ENCODE peak calls at places on chromosome 7, in six cellular contexts. Q is NCI-H226; U is MV-4-11; H is activated T-cell treated with anti-CD3 and anti-CD28 coated beads for 24 hours; W is Right ventricle myocardium superior; A is activated CD8-positive, alpha-beta T cell treated with anti-CD3 and anti-CD28 coated beads, Interleukin-2, amount 10 ng/mL, durations not matched to agents 7 days and 5 days. V is an unnamed sample.

GRCh38 chr7:24716480-24717246 is 40.6 kb downstream of the GSDME start:
- DNase-seq in Q (no peak), U (no peak), H (no peak), W (no peak), A (no peak), V (no peak)

GRCh38 chr7:142880886-142881505 is 4.5 kb downstream of the TRPV6 start:
- DNase-seq in Q (peak; percentile 16), U (peak; percentile 3), H (peak; percentile 23), W (no peak), A (peak; percentile 66), V (peak; percentile 66)

GRCh38 chr7:7911339-7911738 is 57.3 kb upstream of the GLCCI1 start:
- DNase-seq in Q (peak; percentile 100), U (peak; percentile 54), H (no peak), W (no peak), A (no peak), V (no peak)

GRCh38 chr7:36943591-36944430 is 219.5 kb upstream of the AOAH start:
- DNase-seq in Q (no peak), U (peak; percentile 25), H (no peak), W (no peak), A (no peak), V (no peak)

GRCh38 chr7:108413337-108413736 is 42.9 kb downstream of the NRCAM start:
- DNase-seq in Q (no peak), U (no peak), H (no peak), W (no peak), A (no peak), V (no peak)

GRCh38 chr7:7516662-7517061 is 19.0 kb downstream of the COL28A1 start:
- DNase-seq in Q (no peak), U (no peak), H (no peak), W (no peak), A (no peak), V (no peak)

GRCh38 chr7:100171087-100171681 is 2.8 kb upstream of the GAL3ST4 start:
- DNase-seq in Q (no peak), U (no peak), H (no peak), W (no peak), A (peak; percentile 51), V (peak; percentile 69)

GRCh38 chr7:100099452-100099851 is 1.7 kb downstream of the MCM7 start:
- DNase-seq in Q (no peak), U (peak; percentile 20), H (no peak), W (no peak), A (no peak), V (no peak)

GRCh38 chr7:29915481-29916215 is 74.0 kb downstream of the SCRN1 start:
- DNase-seq in Q (no peak), U (no peak), H (no peak), W (no peak), A (no peak), V (no peak)

GRCh38 chr7:21175714-21176113 is 252.2 kb upstream of the SP4 start:
- DNase-seq in Q (no peak), U (no peak), H (no peak), W (no peak), A (no peak), V (no peak)

GRCh38 chr7:106465704-106466468 is 181.1 kb upstream of the NAMPT start:
- DNase-seq in Q (no peak), U (no peak), H (no peak), W (peak; percentile 39), A (no peak), V (no peak)